ENCODE peak calls at places on chromosomes 16 and 17, in seven cellular contexts. K is AG09309; I is CD4-positive, alpha-beta T cell; Z is fibroblast of lung; R is H9; Y is nephron progenitor cell; V is IMR-90. X is an unnamed sample.

GRCh38 chr17:5373112-5373511 is 46.4 kb downstream of the NUP88 start:
- DNase-seq in K (no peak), I (no peak), Z (no peak), R (no peak), Y (no peak), V (no peak), X (no peak)

GRCh38 chr16:23254338-23254737 is 47.8 kb upstream of the SCNN1B start:
- DNase-seq in K (peak), I (no peak), Z (no peak), R (no peak), Y (no peak), V (peak), X (peak)

GRCh38 chr17:62701706-62702085 is 74.2 kb downstream of the MRC2 start:
- DNase-seq in K (no peak), I (no peak), Z (no peak), R (no peak), Y (no peak), V (no peak), X (no peak)

GRCh38 chr16:1146409-1146808 is 6.5 kb upstream of the CACNA1H start:
- DNase-seq in K (no peak), I (no peak), Z (no peak), R (no peak), Y (peak), V (no peak), X (no peak)

GRCh38 chr16:57262841-57263584 is 18.0 kb downstream of the ARL2BP start:
- DNase-seq in K (no peak), I (no peak), Z (no peak), R (no peak), Y (no peak), V (no peak), X (no peak)

GRCh38 chr16:11161439-11161838 is 94.6 kb downstream of the SOCS1 start:
- DNase-seq in K (no peak), I (no peak), Z (no peak), R (no peak), Y (no peak), V (no peak), X (no peak)

GRCh38 chr16:23060458-23061320 is 88.6 kb downstream of the USP31 start:
- DNase-seq in K (no peak), I (peak), Z (peak), R (peak), Y (peak), V (peak), X (peak)

GRCh38 chr16:2816751-2817495 is at the start of gene PRSS21:
- DNase-seq in K (no peak), I (no peak), Z (no peak), R (peak), Y (no peak), V (no peak), X (no peak)

GRCh38 chr16:77611386-77611785 is 110.9 kb upstream of the NUDT7 start:
- DNase-seq in K (no peak), I (no peak), Z (peak), R (no peak), Y (no peak), V (no peak), X (no peak)

GRCh38 chr17:43467981-43468541 is 15.7 kb upstream of the DHX8 start:
- DNase-seq in K (peak), I (no peak), Z (peak), R (no peak), Y (peak), V (peak), X (peak)

GRCh38 chr16:24580665-24581064 is 41.3 kb downstream of the RBBP6 start:
- DNase-seq in K (peak), I (no peak), Z (peak), R (no peak), Y (no peak), V (peak), X (peak)

GRCh38 chr16:57092786-57093301 is 461 bp downstream of the CPNE2 start:
- DNase-seq in K (no peak), I (peak), Z (no peak), R (peak), Y (peak), V (no peak), X (no peak)

GRCh38 chr16:31357324-31358156 is 2.6 kb downstream of the ITGAX start:
- DNase-seq in K (no peak), I (no peak), Z (no peak), R (no peak), Y (no peak), V (no peak), X (no peak)

GRCh38 chr17:73278465-73279453 is 17.1 kb upstream of the CPSF4L start:
- DNase-seq in K (no peak), I (no peak), Z (peak), R (peak), Y (no peak), V (no peak), X (peak)

GRCh38 chr17:49490271-49490670 is 4.8 kb upstream of the NGFR start:
- DNase-seq in K (no peak), I (no peak), Z (no peak), R (no peak), Y (no peak), V (no peak), X (no peak)

GRCh38 chr16:30998852-30999761 is 11.3 kb downstream of the STX1B start:
- DNase-seq in K (no peak), I (no peak), Z (no peak), R (no peak), Y (no peak), V (no peak), X (no peak)

GRCh38 chr16:46789499-46790414 is 41.2 kb downstream of the C16orf87 start:
- DNase-seq in K (no peak), I (peak), Z (peak), R (peak), Y (peak), V (peak), X (peak)

GRCh38 chr17:2040942-2041560 is 771 bp upstream of the OVCA2 start:
- DNase-seq in K (no peak), I (no peak), Z (no peak), R (no peak), Y (no peak), V (no peak), X (no peak)

GRCh38 chr17:37463039-37463438 is 26.7 kb upstream of the DUSP14 start:
- DNase-seq in K (no peak), I (no peak), Z (no peak), R (no peak), Y (no peak), V (no peak), X (no peak)

GRCh38 chr17:36736201-36737156 is 135.1 kb downstream of the MRM1 start:
- DNase-seq in K (no peak), I (no peak), Z (no peak), R (peak), Y (no peak), V (no peak), X (no peak)

GRCh38 chr17:16417399-16417798 is 2.0 kb downstream of the TRPV2 start:
- DNase-seq in K (no peak), I (no peak), Z (no peak), R (no peak), Y (no peak), V (no peak), X (no peak)

GRCh38 chr16:69073181-69073669 is 32.2 kb upstream of the HAS3 start:
- DNase-seq in K (peak), I (no peak), Z (peak), R (no peak), Y (no peak), V (peak), X (peak)

GRCh38 chr16:11597737-11598136 is 11.0 kb upstream of the LITAF start:
- DNase-seq in K (no peak), I (no peak), Z (peak), R (no peak), Y (no peak), V (no peak), X (no peak)

GRCh38 chr17:29143894-29144293 is 36.3 kb downstream of the MYO18A start:
- DNase-seq in K (no peak), I (no peak), Z (no peak), R (peak), Y (peak), V (peak), X (peak)

GRCh38 chr17:76076100-76076764 is 1.7 kb downstream of the GALR2 start:
- DNase-seq in K (no peak), I (no peak), Z (no peak), R (peak), Y (peak), V (no peak), X (no peak)

GRCh38 chr16:64121473-64121872 is 1000.4 kb downstream of the CDH11 start:
- DNase-seq in K (peak), I (no peak), Z (peak), R (no peak), Y (no peak), V (peak), X (peak)

GRCh38 chr17:836154-836553 is 54.0 kb downstream of the MRM3 start:
- DNase-seq in K (peak), I (no peak), Z (peak), R (no peak), Y (no peak), V (no peak), X (peak)

GRCh38 chr17:44354582-44355309 is 8.9 kb downstream of the FAM171A2 start:
- DNase-seq in K (no peak), I (peak), Z (no peak), R (peak), Y (peak), V (no peak), X (no peak)

GRCh38 chr17:27810902-27811557 is 10.7 kb upstream of the NOS2 start:
- DNase-seq in K (no peak), I (no peak), Z (no peak), R (no peak), Y (no peak), V (peak), X (peak)

GRCh38 chr17:47739150-47739549 is 6.1 kb downstream of the TBX21 start:
- DNase-seq in K (no peak), I (no peak), Z (no peak), R (peak), Y (no peak), V (no peak), X (no peak)

GRCh38 chr16:53085539-53086450 is 31.0 kb downstream of the CHD9 start:
- DNase-seq in K (no peak), I (no peak), Z (peak), R (no peak), Y (no peak), V (no peak), X (peak)

GRCh38 chr17:56756536-56756935 is 77.2 kb downstream of the C17orf67 start:
- DNase-seq in K (peak), I (no peak), Z (peak), R (no peak), Y (no peak), V (peak), X (peak)

GRCh38 chr17:56754523-56755208 is 79.1 kb downstream of the C17orf67 start:
- DNase-seq in K (no peak), I (no peak), Z (peak), R (no peak), Y (no peak), V (peak), X (peak)

GRCh38 chr17:56752263-56752662 is 81.5 kb downstream of the C17orf67 start:
- DNase-seq in K (no peak), I (no peak), Z (no peak), R (no peak), Y (no peak), V (peak), X (peak)

GRCh38 chr17:56755310-56755709 is 78.4 kb downstream of the C17orf67 start:
- DNase-seq in K (no peak), I (no peak), Z (no peak), R (no peak), Y (no peak), V (no peak), X (no peak)

DNA sequence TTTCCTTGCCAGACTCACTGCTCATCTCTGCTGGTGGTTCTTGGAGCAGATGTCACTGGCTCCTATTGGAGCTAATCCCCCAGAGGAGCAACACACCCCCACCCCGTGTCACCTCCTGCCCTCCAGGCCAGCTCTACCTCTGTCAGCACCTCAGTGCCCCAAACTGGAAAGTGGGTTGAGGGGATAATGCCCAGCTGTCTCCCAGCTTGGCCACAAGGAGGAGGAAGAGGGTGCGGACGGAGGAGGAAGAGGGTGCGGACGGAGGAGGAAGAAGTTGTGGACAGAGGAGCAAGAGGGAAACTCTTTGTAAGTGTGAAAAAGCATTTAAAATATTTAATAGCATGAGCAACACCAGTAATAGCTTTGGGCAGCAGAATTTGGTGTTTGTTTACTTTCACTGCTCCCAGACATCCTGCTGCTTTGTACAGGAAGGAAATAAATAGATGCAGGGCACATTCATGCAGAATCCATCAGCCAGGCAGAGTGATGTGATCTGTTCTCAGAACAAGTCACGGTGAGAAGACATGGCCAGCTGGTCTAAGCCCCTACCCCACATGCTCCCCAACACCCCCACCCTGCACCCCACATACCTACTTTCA is 82.5 kb downstream of the C17orf67 start:
- DNase-seq in K (no peak), I (no peak), Z (no peak), R (peak), Y (no peak), V (no peak), X (peak)
- TF ChIP-seq CTCF in K (no peak), I (no peak), Z (no peak), R (peak), Y (no peak), V (no peak), X (peak)

GRCh38 chr16:20899503-20900298 is 457 bp downstream of the DCUN1D3 start:
- DNase-seq in K (no peak), I (peak), Z (no peak), R (no peak), Y (no peak), V (no peak), X (no peak)
- TF ChIP-seq CTCF in K (no peak), I (no peak), Z (no peak), R (no peak), Y (no peak), V (no peak), X (peak)

GRCh38 chr16:88005148-88005547 is 53.9 kb downstream of the BANP start:
- DNase-seq in K (no peak), I (no peak), Z (no peak), R (peak), Y (peak), V (no peak), X (no peak)
- TF ChIP-seq CTCF in K (no peak), I (no peak), Z (peak), R (peak), Y (peak), V (peak), X (peak)

DNA sequence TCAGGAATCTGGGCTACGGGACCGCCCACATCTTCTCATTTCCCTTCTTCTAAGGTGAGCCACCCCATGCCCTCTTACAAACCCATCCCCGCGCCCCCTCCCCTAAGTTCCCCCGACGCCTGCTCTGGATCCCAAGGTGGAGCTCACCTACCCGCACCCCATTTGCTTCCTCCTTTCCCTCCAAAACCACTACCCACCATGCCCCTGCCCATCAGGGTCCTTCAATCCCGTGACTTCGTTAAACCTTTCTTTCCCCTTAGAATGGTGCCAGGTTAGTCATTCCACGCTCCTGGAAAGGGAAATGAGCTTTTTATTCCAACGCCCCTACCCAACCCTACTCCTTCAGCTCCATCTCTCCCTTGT is 338 bp upstream of the MTMR4 start:
- DNase-seq in K (no peak), I (no peak), Z (no peak), R (no peak), Y (no peak), V (no peak), X (no peak)
- TF ChIP-seq CTCF in K (no peak), I (no peak), Z (no peak), R (no peak), Y (no peak), V (no peak), X (no peak)

DNA sequence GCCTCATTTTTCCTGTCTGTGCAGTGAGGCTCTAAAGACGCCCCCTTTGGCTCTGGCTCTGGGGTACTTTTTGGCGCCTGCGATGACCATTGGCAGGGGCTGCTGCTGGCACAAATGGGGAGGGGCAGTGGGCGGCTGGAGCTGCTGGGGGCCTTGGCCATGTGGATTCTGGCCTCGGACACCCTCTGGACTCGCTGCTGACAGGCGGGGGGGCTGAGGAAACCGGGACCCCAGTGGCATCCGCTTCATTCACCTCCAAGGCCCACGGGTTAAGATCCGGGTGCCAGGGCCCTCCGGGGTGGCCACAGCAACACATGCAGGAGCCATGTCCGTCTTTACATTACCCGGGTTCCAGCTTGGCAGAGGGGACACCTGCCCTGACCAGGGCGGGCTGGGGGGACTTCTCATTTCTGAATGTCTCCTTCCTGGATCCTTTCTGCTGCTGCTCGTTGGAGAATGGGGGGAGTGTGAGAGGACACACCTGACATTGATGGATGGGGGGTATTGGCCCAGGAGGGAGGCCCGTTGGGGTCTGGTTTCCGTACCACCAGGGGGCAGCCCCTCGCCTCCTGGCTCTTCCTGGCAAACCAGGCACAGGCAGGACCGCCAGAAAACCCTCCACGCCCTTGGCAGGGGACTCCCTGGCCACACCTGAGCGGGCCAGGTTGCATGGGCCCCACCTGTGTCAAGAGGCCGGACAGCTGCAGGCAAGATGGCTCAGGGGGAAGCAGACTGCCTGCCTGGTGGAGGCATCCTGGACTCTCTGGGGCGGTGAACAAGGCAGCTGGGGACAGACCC is 21.8 kb downstream of the GSE1 start:
- DNase-seq in K (no peak), I (no peak), Z (no peak), R (peak), Y (peak), V (no peak), X (no peak)
- TF ChIP-seq CTCF in K (peak), I (no peak), Z (peak), R (peak), Y (peak), V (peak), X (peak)

DNA sequence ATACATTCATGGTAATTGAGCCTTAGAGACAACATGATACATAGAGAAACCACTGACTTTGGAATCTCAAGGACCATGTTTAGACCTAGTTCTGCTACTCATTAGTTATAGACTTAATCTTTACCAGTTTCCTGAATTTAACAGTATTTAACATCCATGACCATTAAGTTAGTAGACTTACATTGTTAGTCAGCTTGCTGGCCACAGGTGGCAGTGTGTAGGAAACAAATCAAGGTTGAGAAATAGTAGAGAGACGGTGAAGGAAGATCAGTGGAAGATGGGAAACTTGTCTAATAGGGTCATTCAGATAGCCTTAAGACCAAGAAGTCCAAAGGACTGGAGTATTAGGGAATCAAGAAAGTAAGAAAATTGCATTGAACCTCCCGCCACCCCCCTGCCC is 31.0 kb downstream of the OMG start:
- DNase-seq in K (no peak), I (peak), Z (no peak), R (no peak), Y (no peak), V (no peak), X (no peak)
- TF ChIP-seq CTCF in K (peak), I (peak), Z (no peak), R (peak), Y (peak), V (no peak), X (peak)

DNA sequence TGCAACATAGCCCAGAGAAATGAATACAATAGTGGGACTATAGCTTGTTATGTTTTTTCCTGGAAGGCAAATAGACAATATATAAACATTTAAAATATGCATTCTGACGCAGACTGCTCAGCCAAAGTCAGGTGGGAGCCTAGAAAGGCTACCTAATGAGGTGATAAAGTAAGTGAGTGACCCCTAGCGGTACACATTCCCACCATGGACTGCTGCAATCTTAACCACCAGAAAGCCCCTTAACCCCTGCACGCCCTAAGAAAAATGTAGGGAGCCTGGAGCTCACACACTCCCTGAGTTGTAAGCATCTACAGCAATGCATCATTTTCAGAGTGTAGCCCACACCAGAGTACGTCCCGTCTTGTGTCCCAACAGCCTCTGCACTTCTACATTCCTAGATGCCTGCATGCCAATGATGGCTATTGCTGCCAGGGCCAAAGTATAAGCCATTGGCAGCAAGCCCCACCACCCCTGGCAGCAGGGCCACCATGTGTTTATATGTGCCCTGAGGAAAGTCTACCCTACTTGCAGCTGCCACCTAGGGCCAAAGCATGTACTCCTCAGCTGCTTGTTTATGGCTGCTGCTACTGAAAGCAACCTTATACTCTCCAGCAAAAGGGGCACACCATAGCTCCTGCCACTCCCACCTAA is 127.6 kb downstream of the KIF2B start:
- DNase-seq in K (no peak), I (no peak), Z (no peak), R (peak), Y (peak), V (no peak), X (no peak)
- TF ChIP-seq CTCF in K (no peak), I (no peak), Z (no peak), R (peak), Y (peak), V (no peak), X (no peak)

GRCh38 chr16:5054876-5055865 is 10.6 kb downstream of the C16orf89 start:
- DNase-seq in K (no peak), I (no peak), Z (no peak), R (no peak), Y (no peak), V (no peak), X (no peak)
- TF ChIP-seq CTCF in K (no peak), I (no peak), Z (no peak), R (no peak), Y (no peak), V (no peak), X (no peak)